ENCODE peak calls at places on chromosomes 16 and 17, in nine cellular contexts. V is SK-N-SH, G is mesenchymal stem cell, E is IMR-90, Z is keratinocyte, B is PC-3, O is fibroblast of lung, T is neuronal stem cell, Y is astrocyte. X is an unnamed sample.

GRCh38 chr16:5056347-5056746 is 9.4 kb downstream of the C16orf89 start:
- DNase-seq in Z (no peak), E (no peak), O (no peak), V (peak), T (no peak), B (peak), Y (no peak), G (peak), X (peak)

GRCh38 chr17:78939615-78940014 is 14.4 kb upstream of the TIMP2 start:
- DNase-seq in E (peak), V (peak), B (no peak), Z (no peak), G (no peak), T (no peak), Y (peak), O (peak), X (no peak)

GRCh38 chr17:58248955-58249269 is 10.5 kb downstream of the LPO start:
- DNase-seq in V (no peak), B (no peak), T (no peak), Z (no peak), O (no peak), G (no peak), Y (no peak), E (no peak), X (no peak)

GRCh38 chr17:34610038-34610437 is 30.7 kb downstream of the TMEM132E start:
- DNase-seq in G (no peak), Y (no peak), E (no peak), Z (no peak), O (no peak), V (no peak), T (no peak), B (no peak), X (no peak)

GRCh38 chr17:33039874-33040273 is 48.2 kb downstream of the SPACA3 start:
- DNase-seq in E (peak), Y (peak), V (no peak), O (peak), Z (peak), B (peak), T (no peak), G (peak), X (no peak)

GRCh38 chr17:13509561-13509960 is 92.2 kb downstream of the HS3ST3A1 start:
- DNase-seq in V (no peak), G (no peak), Y (no peak), B (no peak), T (peak), O (no peak), Z (no peak), E (peak), X (no peak)

GRCh38 chr17:69710926-69711325 is 296.4 kb downstream of the MAP2K6 start:
- DNase-seq in G (no peak), V (no peak), O (no peak), T (no peak), B (peak), Z (no peak), Y (no peak), E (peak), X (no peak)

GRCh38 chr17:71970312-71970711 is 150.5 kb upstream of the SOX9 start:
- DNase-seq in Z (peak), G (no peak), V (no peak), O (peak), E (peak), B (peak), T (no peak), Y (peak), X (no peak)

GRCh38 chr16:4382795-4383357 is 11.2 kb downstream of the VASN start:
- DNase-seq in V (no peak), Y (no peak), E (no peak), Z (no peak), T (no peak), G (no peak), B (no peak), O (no peak), X (peak)

GRCh38 chr17:45225051-45225700 is 3.5 kb downstream of the FMNL1 start:
- DNase-seq in Y (no peak), T (no peak), Z (no peak), G (no peak), O (no peak), B (peak), E (no peak), V (no peak), X (no peak)

GRCh38 chr16:48194828-48195566 is 39.2 kb upstream of the ABCC12 start:
- DNase-seq in T (no peak), V (no peak), B (peak), O (peak), Z (peak), E (peak), Y (peak), G (peak), X (no peak)

GRCh38 chr16:87295661-87296531 is 21.3 kb downstream of the C16orf95 start:
- DNase-seq in T (no peak), E (no peak), V (no peak), B (no peak), G (no peak), Y (no peak), O (no peak), Z (no peak), X (peak)

GRCh38 chr17:82160081-82160480 is 52.6 kb downstream of the CCDC57 start:
- DNase-seq in B (peak), G (peak), T (no peak), Z (peak), E (peak), Y (no peak), O (no peak), V (no peak), X (no peak)

GRCh38 chr17:57257213-57257873 is 1.0 kb downstream of the MSI2 start:
- DNase-seq in O (no peak), G (peak), E (no peak), B (no peak), T (no peak), Z (no peak), V (peak), Y (no peak), X (no peak)

GRCh38 chr17:48486557-48486956 is 44.3 kb downstream of the HOXB1 start:
- DNase-seq in T (no peak), B (peak), G (peak), Z (peak), Y (peak), E (peak), O (peak), V (no peak), X (peak)

GRCh38 chr17:72119963-72120877 is 600 bp upstream of the SOX9 start:
- DNase-seq in T (no peak), G (peak), E (peak), O (peak), Z (no peak), Y (peak), B (peak), V (peak), X (peak)

GRCh38 chr17:15264542-15264941 is 584 bp downstream of the PMP22 start:
- DNase-seq in G (no peak), Z (no peak), T (no peak), O (no peak), V (no peak), E (no peak), B (peak), Y (no peak), X (peak)

GRCh38 chr17:31593806-31594205 is 202.3 kb downstream of the RAB11FIP4 start:
- DNase-seq in G (peak), Y (peak), Z (peak), V (no peak), O (peak), B (no peak), E (peak), T (no peak), X (no peak)

GRCh38 chr17:74758846-74759163 is 10.4 kb downstream of the NHERF1 start:
- DNase-seq in O (no peak), V (peak), Y (no peak), G (no peak), B (peak), E (peak), T (no peak), Z (no peak), X (no peak)

GRCh38 chr16:74837056-74837455 is 62.4 kb upstream of the FA2H start:
- DNase-seq in O (no peak), B (no peak), Z (no peak), G (no peak), V (no peak), T (no peak), Y (no peak), E (no peak), X (no peak)

GRCh38 chr17:71217769-71218168 is 903.1 kb upstream of the SOX9 start:
- DNase-seq in Y (peak), E (no peak), T (no peak), V (no peak), G (no peak), B (peak), O (peak), Z (peak), X (no peak)

GRCh38 chr16:16797239-16797638 is 418.3 kb downstream of the NPIPA7 start:
- DNase-seq in T (peak), Y (no peak), V (no peak), Z (no peak), E (no peak), G (no peak), B (no peak), O (no peak), X (peak)

GRCh38 chr17:59545942-59546341 is 19.5 kb upstream of the DHX40 start:
- DNase-seq in G (no peak), O (no peak), V (no peak), Y (no peak), E (no peak), B (no peak), Z (no peak), T (no peak), X (no peak)

GRCh38 chr17:34703533-34703932 is 124.2 kb downstream of the TMEM132E start:
- DNase-seq in G (peak), E (peak), Y (peak), O (peak), B (peak), V (no peak), T (peak), Z (no peak), X (peak)

GRCh38 chr16:65124596-65124995 is 2.7 kb upstream of the CDH11 start:
- DNase-seq in O (no peak), G (peak), V (no peak), T (no peak), E (no peak), Y (no peak), Z (no peak), B (no peak), X (no peak)
- H3K9ac ChIP-seq in O (no peak), G (peak), V (no peak), T (no peak), E (peak), Y (peak), Z (no peak), B (no peak), X (no peak)

DNA sequence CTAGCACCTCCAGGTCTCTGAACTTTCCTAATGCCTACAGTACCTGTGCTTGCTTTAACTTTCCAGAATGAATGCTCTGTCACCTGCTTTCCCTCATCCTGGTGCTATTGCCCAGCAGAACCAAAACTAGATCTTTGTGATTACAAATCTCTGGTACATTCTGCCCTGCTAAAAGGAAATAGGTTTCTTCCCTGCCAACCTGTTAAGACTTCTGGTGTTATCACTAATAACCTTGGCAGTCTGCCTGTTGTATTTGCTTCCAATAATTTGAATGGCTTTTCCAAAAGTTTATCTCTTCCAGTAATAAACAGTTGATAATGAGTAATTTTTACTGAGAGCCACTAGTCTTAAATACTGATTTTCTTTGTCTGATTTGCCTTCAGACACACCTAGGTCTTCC is 15.4 kb downstream of the PDZD9 start:
- DNase-seq in T (no peak), G (no peak), O (no peak), Z (no peak), E (no peak), B (no peak), V (no peak), Y (no peak), X (no peak)
- H3K27ac ChIP-seq in T (no peak), G (no peak), O (no peak), Z (no peak), E (no peak), B (no peak), V (no peak), Y (no peak), X (no peak)

GRCh38 chr17:2745317-2746037 is 4.0 kb downstream of the CCDC92B start:
- DNase-seq in E (no peak), Z (no peak), B (no peak), V (no peak), G (no peak), T (no peak), O (no peak), Y (no peak), X (no peak)

GRCh38 chr17:2749784-2750181 is 331 bp upstream of the CCDC92B start:
- DNase-seq in Z (no peak), T (peak), G (peak), V (peak), Y (peak), O (peak), B (peak), E (peak), X (peak)

GRCh38 chr17:2750721-2751120 is 1.3 kb upstream of the CCDC92B start:
- DNase-seq in O (no peak), T (no peak), Y (no peak), V (no peak), B (no peak), Z (no peak), G (no peak), E (no peak), X (no peak)

GRCh38 chr17:2751482-2751881 is 2.0 kb upstream of the CCDC92B start:
- DNase-seq in E (no peak), T (no peak), G (no peak), Z (no peak), Y (no peak), B (no peak), V (no peak), O (no peak), X (peak)

GRCh38 chr17:2749058-2749783 is at the start of gene CCDC92B:
- DNase-seq in V (peak), G (no peak), O (no peak), Y (no peak), Z (no peak), E (no peak), B (no peak), T (peak), X (peak)
- H3K9ac ChIP-seq in V (no peak), G (no peak), O (no peak), Y (no peak), Z (no peak), E (no peak), B (no peak), T (no peak), X (no peak)

GRCh38 chr17:920190-920589 is 59.4 kb downstream of the NXN start:
- DNase-seq in E (no peak), G (no peak), Z (no peak), O (no peak), V (no peak), T (no peak), B (no peak), Y (no peak), X (no peak)

GRCh38 chr17:915416-916201 is 64.0 kb downstream of the NXN start:
- DNase-seq in G (no peak), O (peak), Z (no peak), B (no peak), E (no peak), T (no peak), Y (peak), V (no peak), X (no peak)

GRCh38 chr17:918102-918740 is 61.4 kb downstream of the NXN start:
- DNase-seq in T (no peak), Y (no peak), B (no peak), Z (no peak), G (no peak), O (no peak), E (no peak), V (no peak), X (no peak)

GRCh38 chr17:916315-916714 is 63.3 kb downstream of the NXN start:
- DNase-seq in B (no peak), G (no peak), T (no peak), V (no peak), E (no peak), Y (no peak), O (no peak), Z (no peak), X (no peak)

DNA sequence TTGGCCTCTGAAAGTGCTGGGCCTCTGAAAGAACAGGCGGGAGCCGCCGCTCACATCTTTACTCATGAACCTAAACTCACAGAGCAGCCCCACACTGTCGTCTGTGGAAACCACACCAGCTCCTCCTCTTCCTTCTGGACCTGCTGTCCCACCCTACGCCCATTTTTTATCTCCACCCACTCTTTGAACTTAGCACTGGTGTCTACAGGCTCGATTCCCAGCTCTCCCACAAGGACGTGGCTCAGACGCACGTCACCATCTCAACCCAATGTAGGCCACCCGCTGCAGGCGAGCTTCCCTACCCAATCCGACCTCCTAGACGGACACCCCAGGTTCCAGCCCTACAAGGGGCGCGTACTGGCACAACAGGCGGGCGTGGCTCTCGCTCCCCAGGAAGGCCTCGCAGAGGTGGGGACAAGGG is 62.2 kb downstream of the NXN start:
- DNase-seq in O (no peak), Y (no peak), T (no peak), B (no peak), G (no peak), E (no peak), Z (no peak), V (no peak), X (no peak)
- H3K27ac ChIP-seq in O (peak), Y (no peak), T (no peak), B (no peak), G (no peak), E (no peak), Z (no peak), V (no peak), X (peak)

X was measured in endodermal cell.